ENCODE peak calls at places on chromosomes 16 and 17, in eight cellular contexts. J, V, I, H, Z, Q, F and O are unnamed samples.

GRCh38 chr16:28180660-28181556 is 30.9 kb downstream of the XPO6 start:
- DNase-seq in J (no peak), V (peak; percentile 69), I (no peak), H (no peak), Z (no peak), Q (no peak), F (no peak), O (no peak)

GRCh38 chr17:15651001-15651582 is 31.6 kb upstream of the FBXW10B start:
- DNase-seq in J (no peak), V (no peak), I (no peak), H (peak; percentile 27), Z (no peak), Q (no peak), F (no peak), O (peak; percentile 42)

GRCh38 chr17:37671813-37672544 is 28.7 kb upstream of the DDX52 start:
- DNase-seq in J (no peak), V (peak; percentile 65), I (no peak), H (peak; percentile 95), Z (peak; percentile 85), Q (no peak), F (no peak), O (peak; percentile 94)

GRCh38 chr17:39364236-39365025 is 37.0 kb downstream of the FBXL20 start:
- DNase-seq in J (no peak), V (peak; percentile 19), I (no peak), H (no peak), Z (no peak), Q (no peak), F (peak; percentile 21), O (no peak)

GRCh38 chr16:9948933-9949332 is 233.3 kb downstream of the GRIN2A start:
- DNase-seq in J (no peak), V (no peak), I (no peak), H (no peak), Z (no peak), Q (no peak), F (no peak), O (no peak)

GRCh38 chr17:82787081-82787848 is 35.4 kb downstream of the TBCD start:
- DNase-seq in J (no peak), V (peak; percentile 96), I (no peak), H (peak; percentile 93), Z (no peak), Q (no peak), F (no peak), O (peak; percentile 98)

GRCh38 chr17:31581022-31581483 is 189.6 kb downstream of the RAB11FIP4 start:
- DNase-seq in J (no peak), V (peak; percentile 91), I (no peak), H (peak; percentile 23), Z (no peak), Q (peak; percentile 60), F (no peak), O (peak; percentile 43)

GRCh38 chr17:32341141-32341856 is 674 bp downstream of the C17orf75 start:
- DNase-seq in J (no peak), V (no peak), I (no peak), H (peak; percentile 47), Z (peak; percentile 58), Q (no peak), F (peak; percentile 56), O (peak; percentile 47)

GRCh38 chr17:55233840-55234239 is 30.9 kb upstream of the HLF start:
- DNase-seq in J (no peak), V (no peak), I (no peak), H (peak; percentile 94), Z (no peak), Q (no peak), F (no peak), O (peak; percentile 92)

GRCh38 chr17:55237826-55238196 is 26.9 kb upstream of the HLF start:
- DNase-seq in J (no peak), V (no peak), I (no peak), H (no peak), Z (no peak), Q (no peak), F (no peak), O (no peak)

GRCh38 chr17:55238197-55238930 is 26.4 kb upstream of the HLF start:
- DNase-seq in J (peak; percentile 98), V (peak; percentile 89), I (peak; percentile 97), H (peak; percentile 83), Z (peak; percentile 94), Q (peak; percentile 94), F (peak; percentile 90), O (peak; percentile 92)

GRCh38 chr17:55238931-55239297 is 25.8 kb upstream of the HLF start:
- DNase-seq in J (peak; percentile 35), V (no peak), I (peak; percentile 69), H (no peak), Z (peak; percentile 44), Q (peak; percentile 16), F (no peak), O (peak; percentile 14)

GRCh38 chr17:55237268-55237667 is 27.5 kb upstream of the HLF start:
- DNase-seq in J (peak; percentile 75), V (peak; percentile 2), I (no peak), H (peak; percentile 31), Z (no peak), Q (no peak), F (no peak), O (no peak)
- TF ChIP-seq CTCF in J (no peak), V (no peak), I (no peak), H (no peak), Z (no peak), Q (no peak), F (no peak), O (no peak)

DNA sequence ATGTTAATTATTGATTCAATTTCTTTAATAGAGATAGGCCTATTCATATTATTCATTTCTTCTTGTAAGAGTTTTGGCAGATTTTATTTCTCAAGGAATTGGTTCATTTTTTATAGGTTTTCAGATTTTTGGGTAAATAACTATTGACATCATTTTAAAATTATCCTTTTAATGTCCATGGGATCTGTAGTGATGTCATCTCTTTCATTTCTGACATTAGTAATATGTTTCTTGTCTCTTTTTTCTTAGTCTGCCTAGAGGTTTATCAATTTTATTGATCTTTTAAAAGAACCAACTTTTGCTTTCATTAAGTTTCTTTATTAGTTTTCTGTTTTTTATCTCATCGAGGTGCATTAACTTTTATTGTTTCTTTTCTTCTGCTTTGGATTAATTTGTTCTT is 162.6 kb downstream of the FTO start:
- DNase-seq in J (no peak), V (no peak), I (no peak), H (no peak), Z (no peak), Q (no peak), F (no peak), O (no peak)
- TF ChIP-seq CTCF in J (no peak), V (no peak), I (no peak), H (no peak), Z (no peak), Q (no peak), F (no peak), O (no peak)

GRCh38 chr17:12554251-12554650 is 111.4 kb upstream of the MYOCD start:
- DNase-seq in J (no peak), V (no peak), I (no peak), H (no peak), Z (no peak), Q (no peak), F (no peak), O (no peak)
- TF ChIP-seq CTCF in J (no peak), V (no peak), I (no peak), H (no peak), Z (no peak), Q (no peak), F (no peak), O (no peak)

GRCh38 chr16:11424118-11424460 is 78.8 kb downstream of the RMI2 start:
- DNase-seq in J (no peak), V (no peak), I (no peak), H (no peak), Z (no peak), Q (no peak), F (no peak), O (no peak)

GRCh38 chr16:11425140-11425539 is 79.9 kb downstream of the RMI2 start:
- DNase-seq in J (no peak), V (no peak), I (no peak), H (no peak), Z (no peak), Q (no peak), F (no peak), O (no peak)

GRCh38 chr16:11420895-11421294 is 75.6 kb downstream of the RMI2 start:
- DNase-seq in J (no peak), V (no peak), I (no peak), H (no peak), Z (no peak), Q (no peak), F (no peak), O (no peak)

GRCh38 chr16:11422381-11423314 is 77.4 kb downstream of the RMI2 start:
- DNase-seq in J (no peak), V (no peak), I (no peak), H (no peak), Z (no peak), Q (no peak), F (no peak), O (no peak)

GRCh38 chr16:11423315-11424117 is 78.3 kb downstream of the RMI2 start:
- DNase-seq in J (no peak), V (no peak), I (no peak), H (no peak), Z (no peak), Q (no peak), F (no peak), O (no peak)
- TF ChIP-seq CTCF in J (no peak), V (no peak), I (no peak), H (no peak), Z (no peak), Q (no peak), F (no peak), O (no peak)

DNA sequence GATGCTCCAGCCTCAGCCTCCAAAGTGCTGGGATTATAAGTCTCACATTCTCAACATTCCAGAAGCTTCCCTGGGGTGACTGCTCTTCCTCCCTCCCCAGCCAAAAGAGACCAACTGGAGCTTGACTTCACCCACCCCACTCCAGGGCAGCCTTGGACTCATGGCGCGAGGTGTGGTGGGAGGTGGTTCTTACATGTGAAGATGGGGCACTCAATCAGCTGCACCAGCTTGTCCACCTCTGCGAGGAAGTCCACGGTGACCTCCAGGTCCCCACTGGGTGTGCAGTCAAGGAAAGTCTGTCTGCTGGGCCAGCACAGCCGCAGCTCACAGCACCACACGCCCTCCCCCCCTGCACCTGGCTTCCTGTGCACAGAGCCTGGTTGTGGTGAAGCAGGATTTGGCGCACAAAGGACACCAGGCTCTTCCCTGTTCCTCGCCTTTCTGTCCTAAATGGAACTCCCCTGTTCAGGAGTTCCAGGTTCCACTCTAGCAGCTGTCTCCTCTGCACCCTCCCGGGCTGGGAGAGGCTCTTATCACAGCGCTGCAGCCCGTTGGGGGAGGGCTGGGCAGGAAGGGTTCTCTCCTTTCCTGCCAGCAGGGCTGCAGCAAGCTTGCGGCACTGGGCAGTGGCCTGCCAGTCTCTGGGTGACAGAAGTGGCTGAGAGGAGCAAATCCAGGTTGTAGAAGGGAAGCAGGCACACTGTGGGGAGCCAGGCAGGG is 9.7 kb upstream of the MTSS2 start:
- DNase-seq in J (no peak), V (no peak), I (peak; percentile 60), H (no peak), Z (peak; percentile 34), Q (no peak), F (peak; percentile 72), O (peak; percentile 40)
- TF ChIP-seq CTCF in J (no peak), V (no peak), I (no peak), H (no peak), Z (no peak), Q (no peak), F (no peak), O (peak; percentile 27)